ENCODE peak calls at places on chromosomes 6 and 20, in eight cellular contexts. I, D, Y, F, B, N, J and Q are unnamed samples.

GRCh38 chr6:46437671-46438221 is 53.5 kb downstream of the RCAN2 start:
- DNase-seq in J (no peak), D (no peak), B (no peak), N (peak; percentile 62), Y (no peak), F (no peak), I (no peak), Q (no peak)

GRCh38 chr6:22545051-22545450 is 24.3 kb upstream of the HDGFL1 start:
- DNase-seq in N (no peak), B (no peak), D (no peak), I (peak; percentile 60), Y (no peak), F (no peak), J (no peak), Q (no peak)

GRCh38 chr6:137849076-137849708 is 17.9 kb upstream of the TNFAIP3 start:
- DNase-seq in Y (no peak), F (no peak), N (peak; percentile 57), B (no peak), I (peak; percentile 57), J (no peak), D (no peak), Q (no peak)

GRCh38 chr20:8368680-8369079 is 236.6 kb downstream of the PLCB1 start:
- DNase-seq in D (no peak), Y (no peak), F (no peak), I (no peak), B (no peak), J (no peak), N (no peak), Q (no peak)

GRCh38 chr20:13017883-13018535 is 9.2 kb downstream of the SPTLC3 start:
- DNase-seq in Y (no peak), I (no peak), N (no peak), B (no peak), D (no peak), J (no peak), F (no peak), Q (no peak)

GRCh38 chr20:8914421-8914820 is 154.5 kb upstream of the PLCB4 start:
- DNase-seq in B (no peak), Y (no peak), D (no peak), I (no peak), N (no peak), F (no peak), J (no peak), Q (no peak)

GRCh38 chr20:39850821-39851330 is 838.2 kb downstream of the MAFB start:
- DNase-seq in B (no peak), J (no peak), Y (no peak), F (no peak), D (no peak), I (no peak), N (peak; percentile 11), Q (no peak)

GRCh38 chr20:31706607-31707257 is 15.9 kb downstream of the BCL2L1 start:
- DNase-seq in B (no peak), J (no peak), D (no peak), N (peak; percentile 61), I (peak; percentile 28), F (no peak), Y (no peak), Q (no peak)

GRCh38 chr6:52566853-52567279 is 10.0 kb downstream of the TRAM2 start:
- DNase-seq in F (peak; percentile 75), D (no peak), N (peak; percentile 97), I (peak; percentile 79), B (no peak), Y (no peak), J (no peak), Q (no peak)

GRCh38 chr6:134658596-134658995 is 291.3 kb downstream of the ALDH8A1 start:
- DNase-seq in D (no peak), F (no peak), J (no peak), I (no peak), Y (no peak), N (peak; percentile 82), B (no peak), Q (no peak)

GRCh38 chr6:145036848-145037567 is 698.3 kb downstream of the EPM2A start:
- DNase-seq in D (no peak), J (no peak), F (no peak), Y (no peak), N (no peak), B (no peak), I (peak; percentile 43), Q (no peak)

GRCh38 chr6:20205722-20206154 is 6.5 kb downstream of the MBOAT1 start:
- DNase-seq in N (peak; percentile 46), B (no peak), J (no peak), I (no peak), Y (no peak), D (no peak), F (no peak), Q (no peak)

GRCh38 chr20:43541214-43541613 is 17.6 kb upstream of the SGK2 start:
- DNase-seq in Y (no peak), J (no peak), B (no peak), I (peak; percentile 93), N (no peak), F (no peak), D (no peak), Q (no peak)

GRCh38 chr20:15498926-15499325 is 1074.3 kb downstream of the KIF16B start:
- DNase-seq in N (no peak), Y (no peak), F (no peak), D (no peak), B (no peak), J (no peak), I (no peak), Q (no peak)

GRCh38 chr6:2524090-2524489 is 226.6 kb downstream of the MYLK4 start:
- DNase-seq in N (no peak), B (no peak), D (no peak), J (no peak), I (no peak), F (no peak), Y (no peak), Q (no peak)

GRCh38 chr20:2053615-2054014 is 48.0 kb upstream of the STK35 start:
- DNase-seq in F (no peak), N (no peak), J (no peak), Y (no peak), B (no peak), I (no peak), D (no peak), Q (no peak)

GRCh38 chr6:165990216-165990615 is 177.4 kb downstream of the TBXT start:
- DNase-seq in J (no peak), B (no peak), Y (no peak), I (no peak), D (no peak), N (no peak), F (no peak), Q (no peak)
- TF ChIP-seq CTCF in J (no peak), B (no peak), Y (no peak), I (no peak), D (no peak), N (no peak), F (no peak), Q (no peak)

GRCh38 chr20:56690531-56691175 is 61.5 kb downstream of the TFAP2C start:
- DNase-seq in D (no peak), N (no peak), I (peak; percentile 44), F (peak; percentile 83), B (no peak), Y (no peak), J (peak; percentile 20), Q (no peak)

GRCh38 chr20:56688106-56688505 is 59.0 kb downstream of the TFAP2C start:
- DNase-seq in D (no peak), I (no peak), J (no peak), F (no peak), Y (no peak), B (no peak), N (no peak), Q (no peak)

GRCh38 chr20:56689318-56689717 is 60.2 kb downstream of the TFAP2C start:
- DNase-seq in I (peak; percentile 47), N (peak; percentile 24), F (peak; percentile 89), B (no peak), Y (no peak), J (no peak), D (no peak), Q (no peak)

GRCh38 chr20:56691325-56691990 is 62.4 kb downstream of the TFAP2C start:
- DNase-seq in F (no peak), B (no peak), I (no peak), Y (no peak), J (no peak), D (no peak), N (no peak), Q (no peak)

DNA sequence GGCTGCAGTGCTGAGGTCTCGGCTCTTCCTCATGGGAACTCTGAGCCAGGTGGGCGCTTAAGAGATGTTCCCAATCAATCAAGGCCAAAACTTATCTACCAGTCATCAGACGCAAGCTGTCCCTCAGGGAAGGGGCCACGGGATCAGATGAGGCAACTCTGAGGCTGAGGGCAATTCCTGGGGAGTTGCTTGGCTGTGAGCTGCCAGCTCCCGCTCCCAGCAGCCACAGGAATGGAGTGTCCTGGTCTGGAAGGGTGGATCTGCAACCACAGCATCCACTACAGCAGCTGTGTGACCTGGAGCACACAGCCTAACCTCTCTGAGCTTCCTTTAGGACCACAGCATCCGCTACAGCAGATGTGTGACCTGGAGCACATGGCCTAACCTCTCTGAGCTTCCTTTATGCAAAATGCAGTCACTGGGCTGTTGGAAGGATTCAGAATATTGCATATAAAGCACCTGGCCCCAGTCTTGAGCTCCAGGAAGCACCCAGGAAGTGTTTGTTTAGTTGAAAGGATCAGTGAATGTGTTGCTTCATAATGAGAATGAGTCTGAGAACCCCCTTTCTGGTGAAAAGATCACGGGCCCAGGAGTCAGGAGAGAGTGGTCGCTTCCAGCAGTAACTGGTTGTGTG is 60.9 kb downstream of the TFAP2C start:
- DNase-seq in J (no peak), B (no peak), I (no peak), F (no peak), D (no peak), Y (no peak), N (peak; percentile 28), Q (no peak)
- TF ChIP-seq CTCF in J (no peak), B (no peak), I (no peak), F (no peak), D (no peak), Y (no peak), N (no peak), Q (no peak)

GRCh38 chr6:85388531-85388930 is 61.4 kb upstream of the NT5E start:
- DNase-seq in Y (no peak), N (no peak), J (no peak), F (no peak), B (no peak), I (no peak), D (no peak), Q (no peak)
- TF ChIP-seq CTCF in Y (no peak), N (no peak), J (no peak), F (no peak), B (no peak), I (no peak), D (no peak), Q (no peak)

GRCh38 chr6:170445984-170446383 is 107.1 kb downstream of the PSMB1 start:
- DNase-seq in I (no peak), F (no peak), B (no peak), D (peak; percentile 63), N (no peak), Y (no peak), J (no peak), Q (no peak)

GRCh38 chr6:170446841-170447560 is 106.1 kb downstream of the PSMB1 start:
- DNase-seq in D (peak; percentile 77), Y (no peak), F (no peak), N (no peak), J (no peak), I (no peak), B (peak; percentile 76), Q (no peak)

GRCh38 chr6:170448745-170449144 is 104.4 kb downstream of the PSMB1 start:
- DNase-seq in Y (no peak), N (no peak), J (no peak), B (peak; percentile 69), D (peak; percentile 68), I (no peak), F (no peak), Q (no peak)

GRCh38 chr6:170448317-170448716 is 104.8 kb downstream of the PSMB1 start:
- DNase-seq in J (no peak), Y (no peak), B (peak; percentile 47), D (peak; percentile 70), F (no peak), I (no peak), N (no peak), Q (no peak)

GRCh38 chr6:170447561-170447930 is 105.6 kb downstream of the PSMB1 start:
- DNase-seq in F (no peak), I (no peak), B (peak; percentile 67), N (no peak), D (no peak), Y (no peak), J (no peak), Q (no peak)
- TF ChIP-seq CTCF in F (no peak), I (no peak), B (no peak), N (no peak), D (no peak), Y (no peak), J (no peak), Q (no peak)